ENCODE peak calls at places on chromosome 5, in seven cellular contexts. B is MM.1S, Z is mammary epithelial cell, P is kidney, F is HCT116, M is fibroblast of lung, J is GM23248. A is an unnamed sample.

GRCh38 chr5:123422433-123423277 is 548 bp downstream of the CEP120 start:
- DNase-seq in B (peak), Z (peak), P (no peak), F (no peak), M (peak), J (peak), A (no peak)

GRCh38 chr5:96431376-96432244 is 1.4 kb downstream of the PCSK1 start:
- DNase-seq in B (no peak), Z (peak), P (no peak), F (no peak), M (peak), J (peak), A (no peak)

GRCh38 chr5:79821-80220 is 12.1 kb upstream of the PLEKHG4B start:
- DNase-seq in B (no peak), Z (no peak), P (peak), F (no peak), M (no peak), J (no peak), A (no peak)

GRCh38 chr5:50657044-50657443 is 9.4 kb upstream of the PARP8 start:
- DNase-seq in B (no peak), Z (no peak), P (no peak), F (no peak), M (no peak), J (no peak), A (no peak)

GRCh38 chr5:72653586-72653985 is 146.4 kb upstream of the ZNF366 start:
- DNase-seq in B (no peak), Z (no peak), P (no peak), F (no peak), M (no peak), J (no peak), A (no peak)

GRCh38 chr5:170738840-170739239 is 44.7 kb upstream of the GABRP start:
- DNase-seq in B (no peak), Z (no peak), P (no peak), F (no peak), M (no peak), J (no peak), A (no peak)

GRCh38 chr5:110092955-110093785 is 403.4 kb downstream of the MAN2A1 start:
- DNase-seq in B (no peak), Z (no peak), P (no peak), F (no peak), M (no peak), J (peak), A (no peak)

GRCh38 chr5:120808606-120809005 is 344.5 kb downstream of the PRR16 start:
- DNase-seq in B (no peak), Z (no peak), P (no peak), F (no peak), M (peak), J (no peak), A (no peak)

GRCh38 chr5:113047733-113048652 is 71.4 kb downstream of the DCP2 start:
- DNase-seq in B (peak), Z (no peak), P (no peak), F (no peak), M (no peak), J (no peak), A (no peak)

GRCh38 chr5:60382761-60383160 is 317.2 kb downstream of the DEPDC1B start:
- DNase-seq in B (peak), Z (peak), P (no peak), F (peak), M (peak), J (peak), A (peak)

GRCh38 chr5:81301221-81302015 is at the start of gene ZCCHC9:
- DNase-seq in B (peak), Z (peak), P (peak), F (peak), M (peak), J (peak), A (peak)

GRCh38 chr5:160926428-160926827 is 74.4 kb upstream of the ATP10B start:
- DNase-seq in B (no peak), Z (no peak), P (no peak), F (no peak), M (peak), J (no peak), A (no peak)

GRCh38 chr5:150505041-150505511 is 2.9 kb upstream of the NDST1 start:
- DNase-seq in B (no peak), Z (peak), P (no peak), F (no peak), M (peak), J (peak), A (no peak)

GRCh38 chr5:110790673-110791072 is 51.9 kb downstream of the SLC25A46 start:
- DNase-seq in B (no peak), Z (peak), P (no peak), F (no peak), M (peak), J (peak), A (peak)

GRCh38 chr5:82885657-82886389 is 191.4 kb downstream of the TMEM167A start:
- DNase-seq in B (peak), Z (peak), P (no peak), F (no peak), M (peak), J (peak), A (no peak)

GRCh38 chr5:88680253-88681132 is 202.5 kb downstream of the MEF2C start:
- DNase-seq in B (peak), Z (peak), P (peak), F (peak), M (peak), J (peak), A (no peak)

GRCh38 chr5:11452854-11453253 is 451.4 kb downstream of the CTNND2 start:
- DNase-seq in B (no peak), Z (no peak), P (no peak), F (no peak), M (peak), J (no peak), A (no peak)

GRCh38 chr5:169803077-169803981 is 166.3 kb downstream of the DOCK2 start:
- DNase-seq in B (no peak), Z (no peak), P (no peak), F (no peak), M (peak), J (peak), A (no peak)

GRCh38 chr5:158700997-158701391 is 398.7 kb downstream of the EBF1 start:
- DNase-seq in B (no peak), Z (no peak), P (no peak), F (no peak), M (no peak), J (no peak), A (no peak)

GRCh38 chr5:158698768-158699167 is 400.9 kb downstream of the EBF1 start:
- DNase-seq in B (no peak), Z (no peak), P (no peak), F (no peak), M (no peak), J (peak), A (no peak)

GRCh38 chr5:158701406-158702177 is 398.1 kb downstream of the EBF1 start:
- DNase-seq in B (no peak), Z (peak), P (no peak), F (no peak), M (peak), J (peak), A (no peak)

GRCh38 chr5:158699336-158699735 is 400.4 kb downstream of the EBF1 start:
- DNase-seq in B (no peak), Z (no peak), P (no peak), F (no peak), M (no peak), J (peak), A (no peak)

DNA sequence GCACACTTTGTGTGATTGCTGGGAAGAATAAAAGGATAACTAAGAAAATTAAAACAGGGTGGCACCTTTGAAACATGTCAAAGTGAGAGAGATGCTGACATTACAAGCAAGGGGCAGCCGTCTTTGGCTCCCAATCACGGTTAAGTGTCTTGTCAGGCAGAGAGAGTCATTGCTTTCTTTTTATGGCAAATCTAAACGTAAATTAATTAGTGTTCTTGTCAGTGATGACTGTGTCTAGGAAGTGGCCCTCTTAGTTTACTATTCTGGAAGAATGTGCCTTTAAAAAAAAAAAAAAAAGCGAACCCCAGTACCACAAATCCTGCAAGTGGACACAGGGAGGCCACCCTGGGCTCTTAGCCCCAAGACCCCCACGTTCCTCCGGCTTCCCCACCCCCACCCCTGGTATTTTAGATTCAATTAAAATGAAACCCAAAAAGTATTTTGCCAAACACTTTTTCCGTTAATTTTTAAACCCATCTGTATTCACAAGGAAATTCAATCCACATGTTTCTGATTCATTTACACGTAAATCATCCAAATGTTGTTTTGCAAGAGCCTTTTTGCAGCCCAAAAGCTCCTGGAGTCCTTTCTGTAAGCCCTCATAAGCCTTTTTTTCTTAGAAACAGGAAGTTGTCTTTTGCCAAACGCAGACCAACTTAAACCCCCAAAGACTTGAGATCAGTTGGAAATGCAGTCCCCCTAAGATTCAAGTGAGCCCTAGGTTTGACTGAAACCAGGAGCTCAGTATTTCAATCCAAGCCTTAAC is 399.3 kb downstream of the EBF1 start:
- DNase-seq in B (no peak), Z (no peak), P (no peak), F (no peak), M (no peak), J (peak), A (peak)
- H3K27ac ChIP-seq in B (no peak), Z (no peak), P (no peak), F (no peak), M (peak), J (peak), A (peak)

DNA sequence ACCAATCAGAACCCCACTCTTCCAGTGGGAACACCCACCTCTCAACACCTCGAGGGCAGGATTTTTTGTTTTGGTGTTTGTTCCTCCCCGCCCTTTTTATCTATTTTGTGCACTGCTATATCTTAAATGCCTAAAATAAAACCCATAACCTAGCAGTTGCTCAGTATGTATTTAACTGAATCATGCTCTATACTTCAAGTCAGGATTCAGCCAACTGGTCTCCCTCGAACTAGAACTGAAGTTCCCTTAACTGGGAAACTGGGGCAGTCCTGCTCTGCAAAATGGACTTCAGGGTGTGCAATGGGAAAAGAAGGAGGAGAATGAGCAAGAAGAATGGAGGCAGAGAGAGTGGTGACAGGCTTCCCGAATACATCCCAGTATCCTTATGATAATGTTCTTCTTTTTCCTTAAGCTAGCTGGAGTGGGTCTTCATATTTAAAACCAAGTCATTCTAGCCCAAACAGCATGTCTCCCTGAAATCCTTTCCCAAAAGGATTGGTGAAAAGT is 20.9 kb upstream of the CPEB4 start:
- DNase-seq in B (no peak), Z (no peak), P (no peak), F (no peak), M (no peak), J (no peak), A (no peak)
- H3K4me3 ChIP-seq in B (no peak), Z (no peak), P (no peak), F (no peak), M (no peak), J (no peak), A (no peak)

GRCh38 chr5:181028032-181028819 is 11.8 kb upstream of the BTNL9 start:
- DNase-seq in B (no peak), Z (no peak), P (peak), F (peak), M (no peak), J (no peak), A (no peak)
- H3K9ac ChIP-seq in B (no peak), Z (no peak), P (no peak), F (peak), M (no peak), J (no peak), A (no peak)

DNA sequence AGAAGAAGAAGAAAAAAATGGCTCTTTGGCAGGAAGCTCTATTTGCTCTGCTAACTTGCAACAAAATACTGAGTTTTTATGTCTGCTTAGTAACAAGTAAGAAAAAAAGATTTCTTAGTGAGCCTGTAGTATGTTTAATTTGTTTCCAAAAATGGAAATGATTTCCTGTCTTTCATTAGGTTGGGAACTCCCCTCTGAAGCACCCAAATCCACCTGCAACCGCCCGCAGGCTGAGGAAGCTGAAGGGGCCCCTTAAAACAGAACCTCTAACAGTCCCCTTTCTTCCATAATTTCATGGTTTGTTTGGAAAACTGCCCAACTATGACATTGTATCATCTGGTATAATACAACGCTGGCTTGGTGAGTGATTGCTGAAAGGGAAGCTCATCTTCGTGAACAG is 215.6 kb downstream of the FSTL4 start:
- DNase-seq in B (no peak), Z (no peak), P (no peak), F (no peak), M (no peak), J (no peak), A (no peak)
- H3K27ac ChIP-seq in B (no peak), Z (no peak), P (no peak), F (no peak), M (no peak), J (no peak), A (no peak)

GRCh38 chr5:128988476-128988875 is 23.2 kb downstream of the SLC27A6 start:
- DNase-seq in B (no peak), Z (no peak), P (no peak), F (no peak), M (no peak), J (no peak), A (no peak)
- H3K4me3 ChIP-seq in B (no peak), Z (no peak), P (no peak), F (no peak), M (no peak), J (no peak), A (no peak)

DNA sequence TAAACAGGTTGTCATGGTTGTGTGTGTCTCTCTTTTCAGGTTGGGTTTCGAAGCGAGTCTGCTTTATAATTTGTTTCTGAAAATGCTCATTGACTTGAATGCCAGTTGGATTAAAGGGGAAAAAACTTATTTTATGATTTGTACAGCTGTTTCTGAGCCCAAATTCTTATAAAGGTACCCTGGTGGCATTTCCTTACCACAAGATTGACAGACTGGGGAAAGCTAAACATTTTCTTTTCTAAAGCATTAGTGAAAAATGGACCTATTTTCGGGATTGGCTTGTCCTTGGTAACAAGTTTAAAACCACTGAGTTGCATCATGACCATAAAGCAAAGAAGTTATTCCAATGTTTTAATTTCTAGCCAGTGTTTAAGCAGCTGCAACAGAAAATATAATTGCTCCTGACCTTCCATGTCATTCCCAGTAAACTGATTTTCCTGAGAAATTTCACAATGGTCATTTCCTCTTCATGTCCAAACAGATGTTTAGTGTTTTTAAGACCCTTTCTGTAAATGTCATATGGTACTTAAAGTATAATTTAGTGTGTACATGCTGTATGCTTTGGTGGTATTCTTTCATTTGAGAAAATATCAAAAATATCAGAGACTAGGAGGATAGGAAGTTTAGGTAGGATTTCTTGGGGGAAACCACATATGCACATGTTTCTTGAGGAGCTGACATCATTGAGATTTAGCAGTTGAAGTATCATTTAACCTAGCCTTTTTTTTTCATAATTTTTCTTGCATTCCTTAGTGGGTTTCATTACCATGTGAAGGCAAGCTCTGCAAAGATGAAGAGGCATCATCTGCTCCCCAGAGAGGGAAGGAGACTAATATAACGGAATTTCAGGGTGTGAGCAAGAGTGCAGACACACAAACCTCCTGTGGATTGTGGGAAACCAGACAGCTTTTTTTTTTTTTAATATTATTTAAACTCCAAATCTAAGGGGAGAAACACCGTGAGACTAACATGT is 667.1 kb upstream of the RGMB start:
- DNase-seq in B (no peak), Z (no peak), P (no peak), F (no peak), M (peak), J (peak), A (no peak)
- H3K9ac ChIP-seq in B (no peak), Z (no peak), P (no peak), F (no peak), M (no peak), J (peak), A (no peak)

GRCh38 chr5:101424530-101425175 is 521.6 kb upstream of the ST8SIA4 start:
- DNase-seq in B (no peak), Z (peak), P (no peak), F (peak), M (peak), J (peak), A (no peak)
- H3K27ac ChIP-seq in B (no peak), Z (no peak), P (no peak), F (no peak), M (no peak), J (peak), A (no peak)

GRCh38 chr5:133292300-133292699 is 240.5 kb downstream of the HSPA4 start:
- DNase-seq in B (peak), Z (peak), P (no peak), F (peak), M (peak), J (no peak), A (no peak)
- H3K4me3 ChIP-seq in B (no peak), Z (no peak), P (no peak), F (no peak), M (no peak), J (no peak), A (no peak)

DNA sequence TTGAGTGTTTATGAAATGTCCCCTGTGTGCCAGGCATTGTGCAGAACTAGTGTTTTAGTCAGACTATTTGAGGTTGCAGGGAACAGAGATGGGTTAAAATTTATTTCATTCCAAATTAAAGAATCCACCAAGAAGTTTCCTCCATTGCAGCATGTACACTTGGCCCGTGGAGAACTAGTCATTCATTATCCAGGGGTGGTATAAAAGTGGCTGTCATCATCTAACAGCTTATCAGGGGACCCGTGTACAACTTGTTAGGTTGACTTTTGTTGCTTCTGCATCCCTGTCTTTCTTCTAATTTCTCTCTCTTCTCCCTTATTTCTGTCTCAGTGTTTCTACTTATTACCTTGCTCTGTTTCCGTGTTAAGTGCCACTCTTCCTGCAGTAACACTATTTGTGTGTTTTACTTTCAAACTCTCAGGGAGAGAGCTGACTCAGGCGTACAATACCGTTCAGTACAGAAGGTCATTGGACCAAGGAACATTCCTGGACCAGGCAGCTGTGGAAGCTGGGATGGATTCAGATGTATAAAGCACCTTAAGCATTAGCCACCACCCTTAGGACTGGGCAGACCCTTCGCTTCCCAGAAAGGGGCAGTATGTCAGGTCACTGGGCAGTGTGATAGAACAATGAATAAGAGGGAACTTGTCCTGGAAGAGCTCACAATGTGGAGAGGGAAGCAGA is 36.1 kb downstream of the MAP3K1 start:
- DNase-seq in B (no peak), Z (no peak), P (no peak), F (no peak), M (peak), J (no peak), A (no peak)
- H3K9ac ChIP-seq in B (no peak), Z (no peak), P (no peak), F (no peak), M (no peak), J (no peak), A (no peak)